ENCODE peak calls at places on chromosomes 6 and 20, in seven cellular contexts. One of them, this sample, is unnamed.
A peak's percentile ranks its signal among the peaks of the same experiment; 100 is the strongest.

GRCh38 chr6:149899926-149900619 is 2.2 kb upstream of the RAET1E start:
- DNase-seq in omental fat pad: no peak
- DNase-seq in pancreas: no peak
- DNase-seq in globus pallidus: no peak
- DNase-seq in HuH-7: no peak
- DNase-seq in nephron progenitor cell: no peak
- DNase-seq in stimulated activated CD4-positive, alpha-beta T cell treated with anti-CD3 and anti-CD28 coated beads, Interleukin-12 subunit alpha, Interleukin-12 subunit beta, amount 100 ng/mL, for 48 hours: no peak
- DNase-seq in this sample: peak; percentile 83

GRCh38 chr20:49597825-49598395 is 30.0 kb upstream of the PTGIS start:
- DNase-seq in omental fat pad: no peak
- DNase-seq in pancreas: no peak
- DNase-seq in globus pallidus: no peak
- DNase-seq in HuH-7: no peak
- DNase-seq in nephron progenitor cell: no peak
- DNase-seq in stimulated activated CD4-positive, alpha-beta T cell treated with anti-CD3 and anti-CD28 coated beads, Interleukin-12 subunit alpha, Interleukin-12 subunit beta, amount 100 ng/mL, for 48 hours: no peak
- DNase-seq in this sample: no peak

GRCh38 chr6:55825402-55826051 is 49.9 kb downstream of the BMP5 start:
- DNase-seq in omental fat pad: no peak
- DNase-seq in pancreas: no peak
- DNase-seq in globus pallidus: peak; percentile 6
- DNase-seq in HuH-7: no peak
- DNase-seq in nephron progenitor cell: no peak
- DNase-seq in stimulated activated CD4-positive, alpha-beta T cell treated with anti-CD3 and anti-CD28 coated beads, Interleukin-12 subunit alpha, Interleukin-12 subunit beta, amount 100 ng/mL, for 48 hours: no peak
- DNase-seq in this sample: no peak

GRCh38 chr6:108227290-108227689 is 33.5 kb downstream of the SNX3 start:
- DNase-seq in omental fat pad: no peak
- DNase-seq in pancreas: no peak
- DNase-seq in globus pallidus: no peak
- DNase-seq in HuH-7: no peak
- DNase-seq in nephron progenitor cell: no peak
- DNase-seq in stimulated activated CD4-positive, alpha-beta T cell treated with anti-CD3 and anti-CD28 coated beads, Interleukin-12 subunit alpha, Interleukin-12 subunit beta, amount 100 ng/mL, for 48 hours: no peak
- DNase-seq in this sample: no peak

GRCh38 chr20:49508435-49509199 is 26.1 kb upstream of the KCNB1 start:
- DNase-seq in omental fat pad: no peak
- DNase-seq in pancreas: no peak
- DNase-seq in globus pallidus: peak; percentile 19
- DNase-seq in HuH-7: peak; percentile 59
- DNase-seq in nephron progenitor cell: peak; percentile 28
- DNase-seq in stimulated activated CD4-positive, alpha-beta T cell treated with anti-CD3 and anti-CD28 coated beads, Interleukin-12 subunit alpha, Interleukin-12 subunit beta, amount 100 ng/mL, for 48 hours: no peak
- DNase-seq in this sample: no peak

GRCh38 chr6:134510920-134511319 is 193.0 kb upstream of the SGK1 start:
- DNase-seq in omental fat pad: no peak
- DNase-seq in pancreas: no peak
- DNase-seq in globus pallidus: no peak
- DNase-seq in HuH-7: no peak
- DNase-seq in nephron progenitor cell: no peak
- DNase-seq in stimulated activated CD4-positive, alpha-beta T cell treated with anti-CD3 and anti-CD28 coated beads, Interleukin-12 subunit alpha, Interleukin-12 subunit beta, amount 100 ng/mL, for 48 hours: no peak
- DNase-seq in this sample: no peak

GRCh38 chr6:18212231-18212630 is 52.1 kb downstream of the DEK start:
- DNase-seq in omental fat pad: no peak
- DNase-seq in pancreas: no peak
- DNase-seq in globus pallidus: no peak
- DNase-seq in HuH-7: no peak
- DNase-seq in nephron progenitor cell: no peak
- DNase-seq in stimulated activated CD4-positive, alpha-beta T cell treated with anti-CD3 and anti-CD28 coated beads, Interleukin-12 subunit alpha, Interleukin-12 subunit beta, amount 100 ng/mL, for 48 hours: no peak
- DNase-seq in this sample: no peak

GRCh38 chr6:36724514-36725385 is 27.1 kb downstream of the RAB44 start:
- DNase-seq in omental fat pad: peak; percentile 89
- DNase-seq in pancreas: peak; percentile 88
- DNase-seq in globus pallidus: no peak
- DNase-seq in HuH-7: peak; percentile 92
- DNase-seq in nephron progenitor cell: peak; percentile 71
- DNase-seq in stimulated activated CD4-positive, alpha-beta T cell treated with anti-CD3 and anti-CD28 coated beads, Interleukin-12 subunit alpha, Interleukin-12 subunit beta, amount 100 ng/mL, for 48 hours: peak; percentile 27
- DNase-seq in this sample: peak; percentile 60

GRCh38 chr6:43639984-43640800 is 4.6 kb downstream of the MAD2L1BP start:
- DNase-seq in omental fat pad: no peak
- DNase-seq in pancreas: no peak
- DNase-seq in globus pallidus: no peak
- DNase-seq in HuH-7: no peak
- DNase-seq in nephron progenitor cell: no peak
- DNase-seq in stimulated activated CD4-positive, alpha-beta T cell treated with anti-CD3 and anti-CD28 coated beads, Interleukin-12 subunit alpha, Interleukin-12 subunit beta, amount 100 ng/mL, for 48 hours: no peak
- DNase-seq in this sample: no peak

GRCh38 chr20:58138395-58138794 is 90.1 kb downstream of the ANKRD60 start:
- DNase-seq in omental fat pad: no peak
- DNase-seq in pancreas: no peak
- DNase-seq in globus pallidus: no peak
- DNase-seq in HuH-7: no peak
- DNase-seq in nephron progenitor cell: no peak
- DNase-seq in stimulated activated CD4-positive, alpha-beta T cell treated with anti-CD3 and anti-CD28 coated beads, Interleukin-12 subunit alpha, Interleukin-12 subunit beta, amount 100 ng/mL, for 48 hours: no peak
- DNase-seq in this sample: peak; percentile 3

GRCh38 chr20:8067082-8067481 is 47.5 kb upstream of the TMX4 start:
- DNase-seq in omental fat pad: no peak
- DNase-seq in pancreas: no peak
- DNase-seq in globus pallidus: no peak
- DNase-seq in HuH-7: no peak
- DNase-seq in nephron progenitor cell: no peak
- DNase-seq in stimulated activated CD4-positive, alpha-beta T cell treated with anti-CD3 and anti-CD28 coated beads, Interleukin-12 subunit alpha, Interleukin-12 subunit beta, amount 100 ng/mL, for 48 hours: no peak
- DNase-seq in this sample: no peak

GRCh38 chr20:5002077-5002413 is 735 bp upstream of the SLC23A2 start:
- DNase-seq in omental fat pad: no peak
- DNase-seq in pancreas: peak; percentile 15
- DNase-seq in globus pallidus: no peak
- DNase-seq in HuH-7: no peak
- DNase-seq in nephron progenitor cell: no peak
- DNase-seq in stimulated activated CD4-positive, alpha-beta T cell treated with anti-CD3 and anti-CD28 coated beads, Interleukin-12 subunit alpha, Interleukin-12 subunit beta, amount 100 ng/mL, for 48 hours: no peak
- DNase-seq in this sample: no peak

GRCh38 chr20:48831702-48832422 is 4.1 kb upstream of the PREX1 start:
- DNase-seq in omental fat pad: peak; percentile 35
- DNase-seq in pancreas: peak; percentile 13
- DNase-seq in globus pallidus: peak; percentile 52
- DNase-seq in HuH-7: no peak
- DNase-seq in nephron progenitor cell: no peak
- DNase-seq in stimulated activated CD4-positive, alpha-beta T cell treated with anti-CD3 and anti-CD28 coated beads, Interleukin-12 subunit alpha, Interleukin-12 subunit beta, amount 100 ng/mL, for 48 hours: no peak
- DNase-seq in this sample: no peak

GRCh38 chr6:56437171-56437900 is 190.0 kb upstream of the COL21A1 start:
- DNase-seq in omental fat pad: no peak
- DNase-seq in pancreas: no peak
- DNase-seq in globus pallidus: no peak
- DNase-seq in HuH-7: no peak
- DNase-seq in nephron progenitor cell: no peak
- DNase-seq in stimulated activated CD4-positive, alpha-beta T cell treated with anti-CD3 and anti-CD28 coated beads, Interleukin-12 subunit alpha, Interleukin-12 subunit beta, amount 100 ng/mL, for 48 hours: no peak
- DNase-seq in this sample: no peak

GRCh38 chr6:136600818-136601217 is 50.6 kb upstream of the MAP7 start:
- DNase-seq in omental fat pad: no peak
- DNase-seq in pancreas: no peak
- DNase-seq in globus pallidus: no peak
- DNase-seq in HuH-7: no peak
- DNase-seq in nephron progenitor cell: no peak
- DNase-seq in stimulated activated CD4-positive, alpha-beta T cell treated with anti-CD3 and anti-CD28 coated beads, Interleukin-12 subunit alpha, Interleukin-12 subunit beta, amount 100 ng/mL, for 48 hours: no peak
- DNase-seq in this sample: no peak

GRCh38 chr6:35321091-35321490 is 21.3 kb upstream of the PPARD start:
- DNase-seq in omental fat pad: no peak
- DNase-seq in pancreas: no peak
- DNase-seq in globus pallidus: no peak
- DNase-seq in HuH-7: no peak
- DNase-seq in nephron progenitor cell: no peak
- DNase-seq in stimulated activated CD4-positive, alpha-beta T cell treated with anti-CD3 and anti-CD28 coated beads, Interleukin-12 subunit alpha, Interleukin-12 subunit beta, amount 100 ng/mL, for 48 hours: no peak
- DNase-seq in this sample: no peak

GRCh38 chr20:25051386-25052155 is 6.4 kb downstream of the ACSS1 start:
- DNase-seq in omental fat pad: no peak
- DNase-seq in pancreas: no peak
- DNase-seq in globus pallidus: no peak
- DNase-seq in HuH-7: no peak
- DNase-seq in nephron progenitor cell: no peak
- DNase-seq in stimulated activated CD4-positive, alpha-beta T cell treated with anti-CD3 and anti-CD28 coated beads, Interleukin-12 subunit alpha, Interleukin-12 subunit beta, amount 100 ng/mL, for 48 hours: no peak
- DNase-seq in this sample: no peak

GRCh38 chr20:18928626-18929025 is 115.0 kb downstream of the SCP2D1 start:
- DNase-seq in omental fat pad: no peak
- DNase-seq in pancreas: no peak
- DNase-seq in globus pallidus: no peak
- DNase-seq in HuH-7: no peak
- DNase-seq in nephron progenitor cell: no peak
- DNase-seq in stimulated activated CD4-positive, alpha-beta T cell treated with anti-CD3 and anti-CD28 coated beads, Interleukin-12 subunit alpha, Interleukin-12 subunit beta, amount 100 ng/mL, for 48 hours: no peak
- DNase-seq in this sample: no peak

GRCh38 chr6:44074383-44075136 is 52.7 kb downstream of the MRPL14 start:
- DNase-seq in omental fat pad: no peak
- DNase-seq in pancreas: peak; percentile 68
- DNase-seq in globus pallidus: peak; percentile 74
- DNase-seq in HuH-7: peak; percentile 85
- DNase-seq in nephron progenitor cell: peak; percentile 76
- DNase-seq in stimulated activated CD4-positive, alpha-beta T cell treated with anti-CD3 and anti-CD28 coated beads, Interleukin-12 subunit alpha, Interleukin-12 subunit beta, amount 100 ng/mL, for 48 hours: peak; percentile 57
- DNase-seq in this sample: peak; percentile 93

GRCh38 chr6:156657311-156657710 is 119.9 kb upstream of the ARID1B start:
- DNase-seq in omental fat pad: no peak
- DNase-seq in pancreas: no peak
- DNase-seq in globus pallidus: no peak
- DNase-seq in HuH-7: no peak
- DNase-seq in nephron progenitor cell: no peak
- DNase-seq in stimulated activated CD4-positive, alpha-beta T cell treated with anti-CD3 and anti-CD28 coated beads, Interleukin-12 subunit alpha, Interleukin-12 subunit beta, amount 100 ng/mL, for 48 hours: no peak
- DNase-seq in this sample: no peak

GRCh38 chr6:138025528-138025941 is 81.7 kb downstream of the PERP start:
- DNase-seq in omental fat pad: no peak
- DNase-seq in pancreas: no peak
- DNase-seq in globus pallidus: no peak
- DNase-seq in HuH-7: no peak
- DNase-seq in nephron progenitor cell: no peak
- DNase-seq in stimulated activated CD4-positive, alpha-beta T cell treated with anti-CD3 and anti-CD28 coated beads, Interleukin-12 subunit alpha, Interleukin-12 subunit beta, amount 100 ng/mL, for 48 hours: no peak
- DNase-seq in this sample: no peak

GRCh38 chr20:58651823-58652605 is 931 bp downstream of the STX16 start:
- DNase-seq in omental fat pad: no peak
- DNase-seq in pancreas: peak; percentile 42
- DNase-seq in globus pallidus: peak; percentile 62
- DNase-seq in HuH-7: peak; percentile 68
- DNase-seq in nephron progenitor cell: peak; percentile 41
- DNase-seq in stimulated activated CD4-positive, alpha-beta T cell treated with anti-CD3 and anti-CD28 coated beads, Interleukin-12 subunit alpha, Interleukin-12 subunit beta, amount 100 ng/mL, for 48 hours: no peak
- DNase-seq in this sample: peak; percentile 32

GRCh38 chr20:409697-410559 is 1.8 kb downstream of the RBCK1 start:
- DNase-seq in omental fat pad: no peak
- DNase-seq in pancreas: no peak
- DNase-seq in globus pallidus: no peak
- DNase-seq in HuH-7: no peak
- DNase-seq in nephron progenitor cell: no peak
- DNase-seq in stimulated activated CD4-positive, alpha-beta T cell treated with anti-CD3 and anti-CD28 coated beads, Interleukin-12 subunit alpha, Interleukin-12 subunit beta, amount 100 ng/mL, for 48 hours: no peak
- DNase-seq in this sample: no peak

GRCh38 chr20:1825492-1825891 is 69.7 kb upstream of the SIRPA start:
- DNase-seq in omental fat pad: no peak
- DNase-seq in pancreas: no peak
- DNase-seq in globus pallidus: no peak
- DNase-seq in HuH-7: no peak
- DNase-seq in nephron progenitor cell: no peak
- DNase-seq in stimulated activated CD4-positive, alpha-beta T cell treated with anti-CD3 and anti-CD28 coated beads, Interleukin-12 subunit alpha, Interleukin-12 subunit beta, amount 100 ng/mL, for 48 hours: no peak
- DNase-seq in this sample: no peak

GRCh38 chr20:46378390-46379009 is 27.9 kb downstream of the ELMO2 start:
- DNase-seq in omental fat pad: no peak
- DNase-seq in pancreas: no peak
- DNase-seq in globus pallidus: no peak
- DNase-seq in HuH-7: no peak
- DNase-seq in nephron progenitor cell: no peak
- DNase-seq in stimulated activated CD4-positive, alpha-beta T cell treated with anti-CD3 and anti-CD28 coated beads, Interleukin-12 subunit alpha, Interleukin-12 subunit beta, amount 100 ng/mL, for 48 hours: no peak
- DNase-seq in this sample: no peak

GRCh38 chr20:40564997-40565680 is 123.9 kb downstream of the MAFB start:
- DNase-seq in omental fat pad: no peak
- DNase-seq in pancreas: no peak
- DNase-seq in globus pallidus: no peak
- DNase-seq in HuH-7: no peak
- DNase-seq in nephron progenitor cell: no peak
- DNase-seq in stimulated activated CD4-positive, alpha-beta T cell treated with anti-CD3 and anti-CD28 coated beads, Interleukin-12 subunit alpha, Interleukin-12 subunit beta, amount 100 ng/mL, for 48 hours: no peak
- DNase-seq in this sample: no peak

GRCh38 chr6:150418825-150419594 is 50.2 kb downstream of the IYD start:
- DNase-seq in omental fat pad: no peak
- DNase-seq in pancreas: peak; percentile 62
- DNase-seq in globus pallidus: peak; percentile 33
- DNase-seq in HuH-7: peak; percentile 79
- DNase-seq in nephron progenitor cell: peak; percentile 66
- DNase-seq in stimulated activated CD4-positive, alpha-beta T cell treated with anti-CD3 and anti-CD28 coated beads, Interleukin-12 subunit alpha, Interleukin-12 subunit beta, amount 100 ng/mL, for 48 hours: no peak
- DNase-seq in this sample: peak; percentile 92